ENCODE peak calls at places on chromosome 7, in seven cellular contexts. L is psoas muscle; F is fibroblast of pulmonary artery; B is Panc1; T is CD4-positive, CD25-positive, alpha-beta regulatory T cell; V is astrocyte of the spinal cord; A is cardiac muscle cell. G is an unnamed sample.

GRCh38 chr7:4621401-4621800 is 60.7 kb upstream of the FOXK1 start:
- DNase-seq in T (no peak), B (no peak), F (peak; percentile 17), A (no peak), L (no peak), V (no peak), G (peak; percentile 30)

GRCh38 chr7:26305048-26305868 is 13.6 kb downstream of the SNX10 start:
- DNase-seq in B (no peak), F (no peak), T (no peak), A (no peak), L (no peak), V (no peak), G (peak; percentile 58)

GRCh38 chr7:158779061-158779992 is 50.0 kb downstream of the ESYT2 start:
- DNase-seq in F (no peak), V (peak; percentile 24), A (no peak), T (no peak), L (no peak), B (no peak), G (no peak)

GRCh38 chr7:2720024-2720423 is 32.0 kb downstream of the AMZ1 start:
- DNase-seq in V (no peak), L (no peak), T (no peak), B (no peak), F (no peak), A (no peak), G (no peak)

GRCh38 chr7:3283130-3283704 is 17.8 kb upstream of the SDK1 start:
- DNase-seq in L (no peak), A (no peak), B (no peak), V (no peak), F (no peak), T (no peak), G (peak; percentile 21)

GRCh38 chr7:130560972-130561371 is 69.1 kb downstream of the MEST start:
- DNase-seq in F (peak; percentile 68), A (no peak), T (no peak), L (no peak), B (peak; percentile 35), V (peak; percentile 7), G (peak; percentile 59)

GRCh38 chr7:79296553-79297320 is 156.7 kb downstream of the MAGI2 start:
- DNase-seq in V (no peak), A (no peak), L (no peak), B (no peak), T (no peak), F (no peak), G (no peak)

GRCh38 chr7:13848576-13849527 is 140.6 kb downstream of the ETV1 start:
- DNase-seq in A (no peak), V (no peak), T (no peak), L (no peak), B (no peak), F (peak; percentile 8), G (peak; percentile 52)

GRCh38 chr7:53350241-53350640 is 314.8 kb downstream of the POM121L12 start:
- DNase-seq in A (peak; percentile 67), V (no peak), T (no peak), L (no peak), B (no peak), F (no peak), G (no peak)

GRCh38 chr7:155258233-155258575 is 39.5 kb upstream of the INSIG1 start:
- DNase-seq in V (peak; percentile 86), A (no peak), B (no peak), L (peak; percentile 65), F (peak; percentile 69), T (no peak), G (peak; percentile 92)

GRCh38 chr7:92835851-92836488 is 403 bp downstream of the CDK6 start:
- DNase-seq in T (peak; percentile 1), L (peak; percentile 42), B (no peak), F (peak; percentile 40), A (no peak), V (peak; percentile 45), G (peak; percentile 35)

GRCh38 chr7:73602721-73603651 is 21.3 kb downstream of the MLXIPL start:
- DNase-seq in T (no peak), L (no peak), A (no peak), V (no peak), B (no peak), F (no peak), G (no peak)

GRCh38 chr7:24781106-24781505 is 23.8 kb upstream of the GSDME start:
- DNase-seq in A (no peak), L (no peak), F (no peak), T (no peak), B (no peak), V (no peak), G (no peak)

GRCh38 chr7:522071-522937 is 2.7 kb upstream of the PDGFA start:
- DNase-seq in F (peak; percentile 28), T (no peak), B (no peak), A (peak; percentile 81), L (no peak), V (peak; percentile 23), G (peak; percentile 78)

GRCh38 chr7:522938-523289 is 3.3 kb upstream of the PDGFA start:
- DNase-seq in L (no peak), A (no peak), B (no peak), F (no peak), V (no peak), T (no peak), G (no peak)

GRCh38 chr7:519974-520458 is 370 bp upstream of the PDGFA start:
- DNase-seq in V (peak; percentile 60), A (peak; percentile 75), T (no peak), F (peak; percentile 65), B (no peak), L (peak; percentile 81), G (peak; percentile 68)

GRCh38 chr7:520503-521161 is 986 bp upstream of the PDGFA start:
- DNase-seq in F (peak; percentile 35), T (no peak), B (no peak), A (no peak), V (no peak), L (no peak), G (no peak)

DNA sequence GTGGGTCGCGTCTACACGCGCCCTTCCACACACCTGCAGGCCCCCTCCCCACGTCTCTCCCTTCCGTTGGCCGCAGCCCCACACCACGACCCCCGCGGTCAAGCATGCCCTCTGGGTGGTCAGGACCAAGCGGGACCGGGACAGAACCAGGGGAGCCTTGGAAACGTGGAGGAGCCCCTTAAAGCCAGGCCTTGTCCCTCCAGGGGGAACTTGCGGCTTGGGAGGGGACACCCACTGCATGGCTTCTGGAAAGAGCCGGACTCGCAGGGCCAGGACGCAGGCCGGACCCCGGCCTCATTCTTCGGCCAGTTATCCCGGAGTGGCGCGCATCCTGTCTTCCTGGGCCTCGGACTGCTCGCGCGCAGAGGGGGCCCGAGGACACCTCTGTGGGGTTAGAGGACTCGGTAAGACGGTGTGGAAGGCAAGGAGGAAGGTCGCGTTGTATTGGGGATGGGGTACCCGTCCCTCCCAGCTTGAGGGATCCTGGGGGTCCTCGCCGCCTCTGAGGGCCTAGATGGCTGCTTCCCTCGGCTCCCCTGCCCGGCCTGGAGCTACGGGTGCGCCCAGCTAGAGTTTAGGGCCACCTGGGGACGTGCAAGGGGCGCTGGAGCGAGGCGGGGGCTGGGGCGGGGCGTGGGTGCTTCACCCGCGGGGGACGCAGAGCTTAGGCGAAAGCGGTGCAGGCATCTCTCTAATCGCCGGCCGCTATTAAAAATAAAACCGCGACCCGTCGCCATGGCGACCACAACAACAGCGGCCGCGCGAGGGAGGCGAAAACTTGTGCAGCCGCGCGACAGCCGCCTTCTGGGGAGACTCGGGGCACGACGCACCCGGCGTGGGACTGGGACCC is 1.8 kb upstream of the PDGFA start:
- DNase-seq in V (peak; percentile 52), A (peak; percentile 53), L (no peak), B (no peak), F (peak; percentile 44), T (no peak), G (peak; percentile 60)
- H3K4me3 ChIP-seq in V (peak overlapping the region; percentile 21), A (peak overlapping the region; percentile 27), L (peak overlapping the region; percentile 63), B (peak overlapping the region; percentile 46), F (peak overlapping the region; percentile 35), T (no peak overlapping the region), G (peak overlapping the region; percentile 54)

DNA sequence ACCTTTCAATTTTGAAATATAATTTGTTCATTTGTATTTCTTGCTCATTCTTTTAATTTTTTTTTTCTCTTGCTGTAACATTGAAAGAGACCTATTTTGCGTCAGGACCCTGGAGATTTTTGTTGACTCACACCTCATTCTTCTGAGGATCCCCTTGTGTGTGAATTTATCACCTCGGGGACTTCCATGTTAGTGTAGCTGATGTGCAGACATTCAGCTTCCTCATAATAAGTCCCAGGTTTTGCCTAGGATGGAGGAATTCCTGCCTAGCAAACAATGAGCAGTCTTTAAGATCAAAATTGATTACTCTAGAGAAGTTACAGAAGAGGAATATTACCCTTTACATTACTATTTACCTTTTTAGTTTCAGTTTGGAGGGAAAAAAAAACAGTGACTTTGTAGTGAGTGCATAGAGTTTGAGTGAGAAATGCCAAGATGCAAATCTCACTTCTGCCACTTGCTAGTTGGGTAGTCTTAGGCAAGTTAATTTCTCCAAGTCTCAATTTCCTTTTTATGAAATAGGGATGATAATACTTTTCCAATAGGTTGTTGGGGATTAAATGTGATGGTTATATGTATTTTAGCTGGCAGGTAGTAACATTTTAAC is 14.3 kb downstream of the TES start:
- DNase-seq in B (no peak), L (no peak), F (no peak), V (no peak), A (no peak), T (no peak), G (no peak)
- H3K4me3 ChIP-seq in B (no peak overlapping the region), L (no peak overlapping the region), F (no peak overlapping the region), V (no peak overlapping the region), A (no peak overlapping the region), T (peak overlapping the region; percentile 53), G (no peak overlapping the region)

GRCh38 chr7:138982204-138982623 is 1.0 kb upstream of the KIAA1549 start:
- DNase-seq in V (no peak), A (no peak), F (peak; percentile 21), T (no peak), L (no peak), B (no peak), G (no peak)
- H3K4me3 ChIP-seq in V (peak overlapping the region; percentile 46), A (peak overlapping the region; percentile 51), F (peak overlapping the region; percentile 51), T (no peak overlapping the region), L (peak overlapping the region; percentile 73), B (peak overlapping the region; percentile 78), G (peak overlapping the region; percentile 56)

GRCh38 chr7:135743907-135744789 is 4.5 kb downstream of the FAM180A start:
- DNase-seq in V (peak; percentile 79), T (no peak), L (no peak), B (no peak), F (peak; percentile 55), A (no peak), G (no peak)

GRCh38 chr7:135745702-135746312 is 2.8 kb downstream of the FAM180A start:
- DNase-seq in F (peak; percentile 95), A (no peak), L (peak; percentile 68), B (peak; percentile 25), T (no peak), V (peak; percentile 94), G (peak; percentile 82)

GRCh38 chr7:135744938-135745701 is 3.5 kb downstream of the FAM180A start:
- DNase-seq in F (peak; percentile 64), V (peak; percentile 88), A (no peak), L (no peak), T (no peak), B (no peak), G (peak; percentile 30)

GRCh38 chr7:135748770-135749169 is at the start of gene FAM180A:
- DNase-seq in V (peak; percentile 44), A (no peak), B (no peak), T (no peak), L (peak; percentile 62), F (peak; percentile 88), G (peak; percentile 82)

GRCh38 chr7:135747366-135747765 is 1.2 kb downstream of the FAM180A start:
- DNase-seq in F (no peak), T (no peak), V (no peak), B (no peak), L (no peak), A (no peak), G (no peak)
- H3K4me3 ChIP-seq in F (no peak overlapping the region), T (no peak overlapping the region), V (no peak overlapping the region), B (no peak overlapping the region), L (no peak overlapping the region), A (no peak overlapping the region), G (no peak overlapping the region)